ENCODE peak calls at places on chromosomes 12 and 14, in four cellular contexts. C is kidney, B is ovary, G is left lung. D is an unnamed sample. For H3K4me1 and H3K36me3, the result is how much of the 10 kb centered on the place peaks cover.

GRCh38 chr12:52032431-52032796 is 18.8 kb upstream of the NR4A1 start:
- DNase-seq in C (peak), B (peak), G (no peak), D (peak)

GRCh38 chr14:32430326-32430725 is 101.2 kb downstream of the AKAP6 start:
- DNase-seq in G (no peak), B (no peak), C (no peak), D (peak)

GRCh38 chr14:52974406-52974805 is 23.6 kb upstream of the FERMT2 start:
- DNase-seq in C (no peak), G (no peak), B (no peak), D (peak)

GRCh38 chr12:68980476-68981212 is 47.7 kb upstream of the CPM start:
- DNase-seq in C (no peak), G (no peak), B (no peak), D (no peak)

GRCh38 chr14:34190746-34191145 is 239.9 kb upstream of the EGLN3 start:
- DNase-seq in G (no peak), B (no peak), C (no peak), D (no peak)

GRCh38 chr12:112111931-112112330 is 3.3 kb upstream of the NAA25 start:
- DNase-seq in G (no peak), C (no peak), B (peak), D (no peak)

GRCh38 chr14:69055125-69055524 is 76.0 kb upstream of the ACTN1 start:
- DNase-seq in B (no peak), G (peak), C (no peak), D (no peak)

GRCh38 chr12:14326699-14327098 is 38.8 kb upstream of the ATF7IP start:
- DNase-seq in C (no peak), B (no peak), G (no peak), D (peak)

GRCh38 chr14:41925409-41925808 is 318.7 kb downstream of the LRFN5 start:
- DNase-seq in G (no peak), B (no peak), C (no peak), D (no peak)

GRCh38 chr14:30874999-30875787 is 834 bp downstream of the COCH start:
- DNase-seq in B (no peak), G (peak), C (peak), D (no peak)

GRCh38 chr12:111330800-111331752 is 37.8 kb downstream of the PHETA1 start:
- DNase-seq in C (no peak), B (no peak), G (no peak), D (peak)

GRCh38 chr12:120554658-120555057 is 20.5 kb downstream of the RNF10 start:
- DNase-seq in C (no peak), B (no peak), G (no peak), D (no peak)

GRCh38 chr14:92252291-92252690 is 70.7 kb upstream of the SLC24A4 start:
- DNase-seq in G (no peak), C (no peak), B (no peak), D (peak)

GRCh38 chr12:69330475-69331473 is 17.4 kb upstream of the LYZ start:
- DNase-seq in C (no peak), G (peak), B (peak), D (peak)

GRCh38 chr14:69643430-69644200 is 32.2 kb downstream of the SUSD6 start:
- DNase-seq in G (no peak), C (no peak), B (no peak), D (no peak)

GRCh38 chr14:21332950-21333349 is 50.9 kb downstream of the SUPT16H start:
- DNase-seq in G (no peak), B (no peak), C (no peak), D (no peak)

GRCh38 chr14:105067969-105068301 is 2.7 kb upstream of the GPR132 start:
- DNase-seq in G (peak), C (peak), B (no peak), D (no peak)

GRCh38 chr14:38662781-38663180 is 406.9 kb upstream of the CLEC14A start:
- DNase-seq in C (no peak), G (no peak), B (no peak), D (no peak)

GRCh38 chr14:60242420-60242819 is 6.6 kb upstream of the PPM1A start:
- DNase-seq in B (no peak), G (no peak), C (no peak), D (no peak)

GRCh38 chr14:68556253-68556652 is 236.6 kb downstream of the ZFP36L1 start:
- DNase-seq in G (no peak), C (no peak), B (no peak), D (no peak)

GRCh38 chr14:54147285-54147684 is 190.7 kb upstream of the BMP4 start:
- DNase-seq in C (no peak), G (no peak), B (no peak), D (peak)

GRCh38 chr14:44639986-44640385 is 132.9 kb upstream of the FSCB start:
- DNase-seq in C (no peak), B (no peak), G (no peak), D (no peak)

GRCh38 chr14:60510254-60510975 is 1.5 kb downstream of the SIX6 start:
- DNase-seq in C (no peak), B (no peak), G (no peak), D (no peak)

GRCh38 chr12:72349491-72349890 is 77.3 kb downstream of the TRHDE start:
- DNase-seq in B (no peak), C (no peak), G (no peak), D (no peak)

GRCh38 chr12:40953076-40953475 is 235.0 kb upstream of the PDZRN4 start:
- DNase-seq in B (no peak), C (no peak), G (no peak), D (peak)

GRCh38 chr14:104977681-104978647 is at the start of gene AHNAK2:
- DNase-seq in C (peak), B (peak), G (peak), D (peak)

GRCh38 chr14:50784683-50785505 is 46.1 kb downstream of the NIN start:
- DNase-seq in B (no peak), G (peak), C (no peak), D (no peak)

DNA sequence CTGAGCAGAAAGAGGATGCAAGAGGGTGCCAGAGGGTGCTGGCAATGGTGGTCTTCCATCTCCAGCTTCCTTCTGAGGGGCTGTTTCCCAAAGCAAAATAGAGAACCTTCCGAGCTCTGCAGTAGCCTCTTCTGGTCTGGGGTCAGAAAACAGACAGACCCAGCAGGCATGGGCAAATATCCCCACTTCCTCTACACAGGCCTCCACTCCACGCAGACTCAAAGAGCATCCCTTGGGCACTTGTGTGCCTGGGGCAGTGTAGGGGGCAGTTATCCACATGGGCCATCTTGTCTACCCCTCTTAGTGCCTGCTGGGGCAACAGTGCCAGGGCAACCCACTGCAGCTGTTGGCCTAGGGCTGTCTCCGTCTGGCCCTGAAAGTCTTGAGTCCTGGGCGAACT is 231.9 kb downstream of the TTC8 start:
- DNase-seq in C (no peak), G (no peak), B (no peak), D (no peak)
- H3K4me3 ChIP-seq in C (no peak), G (no peak), B (no peak), D (no peak)

GRCh38 chr12:54021432-54022013 is 6.7 kb upstream of the HOXC6 start:
- DNase-seq in G (peak), B (peak), C (peak), D (peak)
- H3K4me1 ChIP-seq in G (under half), B (under half), C (under half), D (half or more)

GRCh38 chr12:122029620-122030426 is 8.1 kb downstream of the BCL7A start:
- DNase-seq in C (peak), G (no peak), B (no peak), D (no peak)

GRCh38 chr12:122032570-122032969 is 10.9 kb downstream of the BCL7A start:
- DNase-seq in C (no peak), B (no peak), G (no peak), D (no peak)

GRCh38 chr12:122028601-122029560 is 7.2 kb downstream of the BCL7A start:
- DNase-seq in G (no peak), C (no peak), B (no peak), D (no peak)

GRCh38 chr12:122031342-122032216 is 9.9 kb downstream of the BCL7A start:
- DNase-seq in B (peak), G (no peak), C (no peak), D (peak)

DNA sequence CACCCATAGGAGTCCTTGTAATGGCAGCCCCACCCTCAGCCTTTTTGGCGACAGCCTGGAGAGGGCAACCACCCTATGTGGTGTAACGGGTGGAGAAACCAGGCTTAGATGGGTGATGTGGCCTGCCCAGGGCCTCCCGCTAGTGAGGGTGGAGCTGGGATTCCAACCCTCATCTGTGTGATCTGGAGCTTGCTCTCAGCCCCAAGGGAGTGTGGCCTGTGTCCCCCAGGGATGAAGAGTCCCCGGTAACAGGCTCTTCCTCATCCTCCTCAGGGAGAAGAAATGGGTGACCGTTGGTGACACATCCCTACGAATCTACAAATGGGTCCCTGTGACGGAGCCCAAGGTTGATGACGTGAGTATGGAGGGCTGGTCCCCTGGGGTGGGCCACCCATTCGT is 8.7 kb downstream of the BCL7A start:
- DNase-seq in G (no peak), B (no peak), C (no peak), D (no peak)
- H3K36me3 ChIP-seq in G (under half), B (under half), C (under half), D (under half)

GRCh38 chr12:108638141-108638823 is 4.6 kb upstream of the SELPLG start:
- DNase-seq in B (no peak), G (no peak), C (no peak), D (no peak)

GRCh38 chr12:108637222-108637621 is 3.5 kb upstream of the SELPLG start:
- DNase-seq in B (no peak), G (no peak), C (no peak), D (no peak)

GRCh38 chr12:108637631-108638030 is 3.9 kb upstream of the SELPLG start:
- DNase-seq in G (no peak), C (no peak), B (no peak), D (no peak)

GRCh38 chr12:108640802-108641445 is 7.2 kb upstream of the SELPLG start:
- DNase-seq in C (no peak), G (no peak), B (no peak), D (no peak)

GRCh38 chr12:108638997-108639822 is 5.5 kb upstream of the SELPLG start:
- DNase-seq in G (no peak), C (no peak), B (no peak), D (no peak)
- H3K4me3 ChIP-seq in G (no peak), C (no peak), B (no peak), D (no peak)

GRCh38 chr14:95493503-95493902 is 22.9 kb downstream of the SYNE3 start:
- DNase-seq in C (peak), B (no peak), G (peak), D (no peak)
- H3K4me1 ChIP-seq in C (under half), B (under half), G (half or more), D (half or more)

D was measured in adipocyte.